ENCODE peak calls at places on chromosome 16, in five cellular contexts. One of them, this sample, is unnamed.

GRCh38 chr16:68790130-68790761 is 53.1 kb upstream of the TANGO6 start:
- DNase-seq in fibroblast of lung: peak; percentile 72
- DNase-seq in CD8-positive, alpha-beta T cell: no peak
- DNase-seq in body of pancreas: peak; percentile 68
- DNase-seq in stomach: peak; percentile 65
- DNase-seq in this sample: peak; percentile 26

GRCh38 chr16:23909792-23910418 is 74.1 kb downstream of the PRKCB start:
- DNase-seq in fibroblast of lung: no peak
- DNase-seq in CD8-positive, alpha-beta T cell: no peak
- DNase-seq in body of pancreas: no peak
- DNase-seq in stomach: no peak
- DNase-seq in this sample: no peak

GRCh38 chr16:70644763-70645597 is 1.4 kb upstream of the IL34 start:
- DNase-seq in fibroblast of lung: no peak
- DNase-seq in CD8-positive, alpha-beta T cell: no peak
- DNase-seq in body of pancreas: no peak
- DNase-seq in stomach: no peak
- DNase-seq in this sample: no peak

GRCh38 chr16:70747703-70748631 is 53.0 kb downstream of the VAC14 start:
- DNase-seq in fibroblast of lung: peak; percentile 46
- DNase-seq in CD8-positive, alpha-beta T cell: no peak
- DNase-seq in body of pancreas: no peak
- DNase-seq in stomach: no peak
- DNase-seq in this sample: no peak

GRCh38 chr16:72818286-72818845 is 229.6 kb downstream of the ZFHX3 start:
- DNase-seq in fibroblast of lung: no peak
- DNase-seq in CD8-positive, alpha-beta T cell: no peak
- DNase-seq in body of pancreas: no peak
- DNase-seq in stomach: no peak
- DNase-seq in this sample: no peak

GRCh38 chr16:88376835-88377726 is 5.7 kb upstream of the ZNF469 start:
- DNase-seq in fibroblast of lung: no peak
- DNase-seq in CD8-positive, alpha-beta T cell: no peak
- DNase-seq in body of pancreas: no peak
- DNase-seq in stomach: no peak
- DNase-seq in this sample: no peak

GRCh38 chr16:81650982-81651562 is 128.0 kb upstream of the PLCG2 start:
- DNase-seq in fibroblast of lung: peak; percentile 60
- DNase-seq in CD8-positive, alpha-beta T cell: no peak
- DNase-seq in body of pancreas: peak; percentile 46
- DNase-seq in stomach: peak; percentile 50
- DNase-seq in this sample: no peak

GRCh38 chr16:67395458-67396158 is 2.3 kb upstream of the TPPP3 start:
- DNase-seq in fibroblast of lung: no peak
- DNase-seq in CD8-positive, alpha-beta T cell: no peak
- DNase-seq in body of pancreas: peak; percentile 85
- DNase-seq in stomach: no peak
- DNase-seq in this sample: no peak

GRCh38 chr16:85782476-85782875 is 16.9 kb downstream of the EMC8 start:
- DNase-seq in fibroblast of lung: peak; percentile 51
- DNase-seq in CD8-positive, alpha-beta T cell: no peak
- DNase-seq in body of pancreas: no peak
- DNase-seq in stomach: no peak
- DNase-seq in this sample: no peak

GRCh38 chr16:70653809-70654771 is 7.7 kb downstream of the IL34 start:
- DNase-seq in fibroblast of lung: peak; percentile 87
- DNase-seq in CD8-positive, alpha-beta T cell: peak; percentile 69
- DNase-seq in body of pancreas: peak; percentile 82
- DNase-seq in stomach: peak; percentile 77
- DNase-seq in this sample: peak; percentile 48

GRCh38 chr16:57152096-57153093 is 33.4 kb downstream of the PSME3IP1 start:
- DNase-seq in fibroblast of lung: no peak
- DNase-seq in CD8-positive, alpha-beta T cell: no peak
- DNase-seq in body of pancreas: no peak
- DNase-seq in stomach: no peak
- DNase-seq in this sample: no peak

GRCh38 chr16:55703003-55704001 is 47.5 kb downstream of the SLC6A2 start:
- DNase-seq in fibroblast of lung: peak; percentile 80
- DNase-seq in CD8-positive, alpha-beta T cell: no peak
- DNase-seq in body of pancreas: peak; percentile 50
- DNase-seq in stomach: no peak
- DNase-seq in this sample: no peak

GRCh38 chr16:57688487-57688986 is 6.1 kb upstream of the DRC7 start:
- DNase-seq in fibroblast of lung: no peak
- DNase-seq in CD8-positive, alpha-beta T cell: no peak
- DNase-seq in body of pancreas: no peak
- DNase-seq in stomach: no peak
- DNase-seq in this sample: no peak

GRCh38 chr16:50602531-50603205 is 54.5 kb downstream of the NKD1 start:
- DNase-seq in fibroblast of lung: no peak
- DNase-seq in CD8-positive, alpha-beta T cell: peak; percentile 75
- DNase-seq in body of pancreas: no peak
- DNase-seq in stomach: no peak
- DNase-seq in this sample: no peak

GRCh38 chr16:53022374-53022773 is 30.3 kb downstream of the CHD9NB start:
- DNase-seq in fibroblast of lung: peak; percentile 52
- DNase-seq in CD8-positive, alpha-beta T cell: no peak
- DNase-seq in body of pancreas: peak; percentile 33
- DNase-seq in stomach: peak; percentile 39
- DNase-seq in this sample: no peak

GRCh38 chr16:9091867-9092281 is 430 bp downstream of the HAPSTR1 start:
- DNase-seq in fibroblast of lung: no peak
- DNase-seq in CD8-positive, alpha-beta T cell: peak; percentile 41
- DNase-seq in body of pancreas: peak; percentile 46
- DNase-seq in stomach: peak; percentile 41
- DNase-seq in this sample: no peak

GRCh38 chr16:20327444-20328041 is at the start of gene GP2:
- DNase-seq in fibroblast of lung: no peak
- DNase-seq in CD8-positive, alpha-beta T cell: no peak
- DNase-seq in body of pancreas: peak; percentile 91
- DNase-seq in stomach: peak; percentile 50
- DNase-seq in this sample: no peak

GRCh38 chr16:7086842-7087616 is 245.6 kb upstream of the RBFOX1 start:
- DNase-seq in fibroblast of lung: no peak
- DNase-seq in CD8-positive, alpha-beta T cell: no peak
- DNase-seq in body of pancreas: no peak
- DNase-seq in stomach: no peak
- DNase-seq in this sample: no peak

GRCh38 chr16:49603956-49604355 is 230.4 kb downstream of the C16orf78 start:
- DNase-seq in fibroblast of lung: no peak
- DNase-seq in CD8-positive, alpha-beta T cell: no peak
- DNase-seq in body of pancreas: no peak
- DNase-seq in stomach: no peak
- DNase-seq in this sample: no peak

GRCh38 chr16:18983565-18984424 is at the start of gene TMC7:
- DNase-seq in fibroblast of lung: peak; percentile 80
- DNase-seq in CD8-positive, alpha-beta T cell: no peak
- DNase-seq in body of pancreas: peak; percentile 81
- DNase-seq in stomach: peak; percentile 83
- DNase-seq in this sample: no peak
- H3K4me3 ChIP-seq in fibroblast of lung: peak within 1 kb of the TSS; percentile 54
- H3K4me3 ChIP-seq in CD8-positive, alpha-beta T cell: no peak within 1 kb of the TSS
- H3K4me3 ChIP-seq in body of pancreas: no peak within 1 kb of the TSS
- H3K4me3 ChIP-seq in stomach: peak within 1 kb of the TSS; percentile 50
- H3K4me3 ChIP-seq in this sample: peak within 1 kb of the TSS; percentile 52

GRCh38 chr16:84418056-84418849 is 49.9 kb downstream of the ATP2C2 start:
- DNase-seq in fibroblast of lung: no peak
- DNase-seq in CD8-positive, alpha-beta T cell: no peak
- DNase-seq in body of pancreas: no peak
- DNase-seq in stomach: no peak
- DNase-seq in this sample: no peak

GRCh38 chr16:84419730-84420129 is 51.4 kb downstream of the ATP2C2 start:
- DNase-seq in fibroblast of lung: no peak
- DNase-seq in CD8-positive, alpha-beta T cell: no peak
- DNase-seq in body of pancreas: no peak
- DNase-seq in stomach: no peak
- DNase-seq in this sample: no peak

GRCh38 chr16:84413605-84414004 is 45.3 kb downstream of the ATP2C2 start:
- DNase-seq in fibroblast of lung: no peak
- DNase-seq in CD8-positive, alpha-beta T cell: no peak
- DNase-seq in body of pancreas: no peak
- DNase-seq in stomach: no peak
- DNase-seq in this sample: no peak

GRCh38 chr16:84414789-84415326 is 46.5 kb downstream of the ATP2C2 start:
- DNase-seq in fibroblast of lung: no peak
- DNase-seq in CD8-positive, alpha-beta T cell: no peak
- DNase-seq in body of pancreas: no peak
- DNase-seq in stomach: no peak
- DNase-seq in this sample: no peak

DNA sequence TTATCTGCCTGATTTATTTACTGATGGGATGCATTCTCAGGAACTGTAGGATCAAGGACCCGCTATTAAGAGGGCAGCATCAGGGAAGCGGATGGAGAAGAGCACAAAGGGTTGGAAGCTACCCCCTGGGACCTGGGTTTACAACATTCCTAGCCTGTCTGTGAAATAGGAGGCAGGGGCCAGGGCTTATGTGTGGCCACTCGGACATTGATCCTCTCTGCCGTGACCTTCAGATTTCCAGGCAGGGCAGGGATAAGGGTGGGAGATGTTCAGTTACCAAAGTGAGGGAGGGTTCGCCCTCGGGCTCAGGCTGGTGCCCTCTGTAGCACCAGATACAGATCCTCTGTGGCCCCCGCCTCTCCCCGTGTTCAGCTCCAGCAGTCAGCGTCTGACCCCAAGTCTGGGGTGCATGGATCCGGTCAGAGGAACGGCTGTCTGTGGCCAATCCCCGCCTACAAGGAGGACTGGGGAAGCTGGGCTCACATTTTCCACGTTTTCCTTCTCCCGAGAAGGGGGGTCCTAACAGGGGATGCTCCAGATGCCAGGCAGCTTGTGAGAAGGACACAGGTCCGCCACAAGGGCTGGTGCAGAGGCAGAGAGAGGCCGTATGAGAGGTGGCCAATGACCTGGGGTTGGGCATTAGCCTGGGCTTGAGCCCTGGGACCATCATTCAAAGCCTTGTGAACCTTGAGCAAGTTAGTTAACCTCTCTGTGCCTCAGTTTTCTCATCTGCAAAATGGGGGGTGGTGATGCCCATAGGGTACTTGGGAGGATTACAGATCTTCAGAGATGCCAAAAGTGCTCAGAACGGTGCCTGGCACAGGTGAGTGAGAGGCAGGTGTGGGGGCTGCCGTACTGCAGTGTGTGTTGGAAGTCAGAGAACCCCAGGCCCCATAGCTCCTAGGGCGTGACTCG is 48.3 kb downstream of the ATP2C2 start:
- DNase-seq in fibroblast of lung: no peak
- DNase-seq in CD8-positive, alpha-beta T cell: no peak
- DNase-seq in body of pancreas: no peak
- DNase-seq in stomach: no peak
- DNase-seq in this sample: no peak
- H3K27me3 ChIP-seq in fibroblast of lung: peaks cover 19% of the 10 kb centered on the region
- H3K27me3 ChIP-seq in CD8-positive, alpha-beta T cell: no peaks in the 10 kb centered on the region
- H3K27me3 ChIP-seq in body of pancreas: no peaks in the 10 kb centered on the region
- H3K27me3 ChIP-seq in stomach: no peaks in the 10 kb centered on the region
- H3K27me3 ChIP-seq in this sample: peaks cover 8% of the 10 kb centered on the region

GRCh38 chr16:2499890-2500633 is 13.7 kb upstream of the ATP6V0C start:
- DNase-seq in fibroblast of lung: no peak
- DNase-seq in CD8-positive, alpha-beta T cell: no peak
- DNase-seq in body of pancreas: no peak
- DNase-seq in stomach: no peak
- DNase-seq in this sample: no peak

GRCh38 chr16:2501938-2502900 is 11.5 kb upstream of the ATP6V0C start:
- DNase-seq in fibroblast of lung: no peak
- DNase-seq in CD8-positive, alpha-beta T cell: no peak
- DNase-seq in body of pancreas: no peak
- DNase-seq in stomach: no peak
- DNase-seq in this sample: no peak

GRCh38 chr16:2499454-2499853 is 14.3 kb upstream of the ATP6V0C start:
- DNase-seq in fibroblast of lung: no peak
- DNase-seq in CD8-positive, alpha-beta T cell: no peak
- DNase-seq in body of pancreas: no peak
- DNase-seq in stomach: no peak
- DNase-seq in this sample: no peak

GRCh38 chr16:2500634-2500936 is 13.2 kb upstream of the ATP6V0C start:
- DNase-seq in fibroblast of lung: no peak
- DNase-seq in CD8-positive, alpha-beta T cell: no peak
- DNase-seq in body of pancreas: no peak
- DNase-seq in stomach: no peak
- DNase-seq in this sample: no peak

DNA sequence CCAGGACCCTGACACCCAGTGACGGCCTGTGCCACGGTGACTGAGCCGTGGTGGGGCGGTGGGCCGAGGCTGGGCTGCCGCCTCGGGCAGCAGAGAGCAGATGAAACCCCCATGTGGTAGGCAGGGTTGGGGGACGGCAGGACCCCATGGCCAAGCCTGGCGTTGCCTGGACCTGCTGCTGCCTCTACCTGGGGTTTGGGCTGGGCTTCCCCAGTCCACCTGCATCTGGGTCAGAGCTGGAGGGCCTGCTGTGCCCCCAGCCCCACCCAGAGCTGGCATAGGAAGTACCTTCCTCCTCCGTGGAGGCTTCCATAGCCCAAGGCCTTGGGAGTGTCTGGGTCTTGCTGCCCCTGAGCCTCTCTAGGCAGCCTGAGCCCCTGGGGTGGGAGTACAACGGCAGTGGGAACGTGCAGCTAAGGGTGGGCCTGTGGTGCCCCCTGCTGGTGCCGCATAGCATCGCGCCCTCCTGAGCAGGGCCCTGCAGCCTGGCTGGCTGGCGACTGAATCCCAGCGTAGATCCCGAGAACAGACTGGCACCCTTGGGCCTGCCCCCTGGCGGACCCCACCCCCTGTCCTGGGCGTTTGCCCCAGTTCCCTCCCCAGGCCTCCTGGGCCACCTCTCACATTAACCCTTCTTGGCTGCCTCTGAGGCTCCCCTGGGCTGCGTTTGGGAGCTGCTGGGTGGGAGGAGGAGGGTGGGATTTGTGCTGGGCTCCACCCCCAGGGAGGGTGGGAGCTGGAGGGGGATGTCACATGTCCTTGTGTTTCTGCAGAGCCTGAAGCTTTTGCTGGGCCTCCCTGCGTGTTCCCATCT is 12.6 kb upstream of the ATP6V0C start:
- DNase-seq in fibroblast of lung: peak; percentile 83
- DNase-seq in CD8-positive, alpha-beta T cell: peak; percentile 73
- DNase-seq in body of pancreas: peak; percentile 84
- DNase-seq in stomach: peak; percentile 83
- DNase-seq in this sample: no peak
- TF ChIP-seq CTCF in fibroblast of lung: peak; percentile 94
- TF ChIP-seq CTCF in CD8-positive, alpha-beta T cell: peak; percentile 87
- TF ChIP-seq CTCF in body of pancreas: peak; percentile 97
- TF ChIP-seq CTCF in stomach: no peak
- TF ChIP-seq CTCF in this sample: peak; percentile 98

DNA sequence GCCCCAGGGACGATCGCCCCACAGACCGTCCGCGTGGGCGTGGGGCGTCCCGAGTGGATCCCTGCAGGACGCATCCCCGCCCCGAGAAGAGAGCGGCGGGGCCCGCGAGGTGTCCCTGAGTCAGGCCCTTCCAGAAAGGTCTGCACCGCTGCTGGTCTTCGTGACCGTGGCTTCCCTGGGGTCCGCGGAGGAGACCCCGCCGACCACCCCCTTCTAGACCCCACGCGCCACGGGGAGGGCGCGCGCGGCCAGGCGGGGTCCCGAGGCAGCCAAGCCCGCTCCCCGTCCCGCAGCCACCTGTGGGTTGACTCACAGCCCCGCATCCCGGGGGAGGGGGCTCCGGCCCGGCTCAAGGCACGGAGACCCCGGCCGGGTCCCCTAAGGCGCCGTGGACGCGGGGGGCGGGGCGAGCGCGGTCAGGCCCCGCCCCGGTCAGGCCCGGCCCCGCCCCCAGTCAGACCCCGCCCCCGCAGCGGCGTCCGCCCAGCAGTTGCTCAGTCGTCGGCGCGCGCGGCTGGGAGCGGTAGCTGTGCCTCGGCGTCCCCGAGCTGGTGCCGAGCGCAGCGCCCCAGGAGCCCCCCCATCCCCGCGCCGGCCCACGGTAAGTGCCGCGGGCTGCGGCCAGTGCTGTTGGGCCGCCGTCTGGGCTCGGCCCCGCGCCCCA is at the start of gene BAIAP3:
- DNase-seq in fibroblast of lung: no peak
- DNase-seq in CD8-positive, alpha-beta T cell: peak; percentile 45
- DNase-seq in body of pancreas: peak; percentile 43
- DNase-seq in stomach: peak; percentile 59
- DNase-seq in this sample: no peak
- H3K4me3 ChIP-seq in fibroblast of lung: no peak within 1 kb of the TSS
- H3K4me3 ChIP-seq in CD8-positive, alpha-beta T cell: no peak within 1 kb of the TSS
- H3K4me3 ChIP-seq in body of pancreas: no peak within 1 kb of the TSS
- H3K4me3 ChIP-seq in stomach: peak within 1 kb of the TSS; percentile 43
- H3K4me3 ChIP-seq in this sample: peak within 1 kb of the TSS; percentile 24

This sample was measured in BJ.